ENCODE peak calls at places on chromosomes 11 and 22, in five cellular contexts. One of them, this sample, is unnamed.

GRCh38 chr11:62922653-62923371 is 1.6 kb upstream of the CHRM1 start:
- DNase-seq in stimulated activated CD4-positive, alpha-beta T cell treated with anti-CD3 and anti-CD28 coated beads, TNF-alpha, amount 100 ng/mL, for 48 hours: peak
- DNase-seq in MV-4-11: no peak
- DNase-seq in fibroblast of the conjunctiva: no peak
- DNase-seq in EH: no peak
- DNase-seq in this sample: no peak

GRCh38 chr11:96132437-96132836 is 208.5 kb upstream of the MTMR2 start:
- DNase-seq in stimulated activated CD4-positive, alpha-beta T cell treated with anti-CD3 and anti-CD28 coated beads, TNF-alpha, amount 100 ng/mL, for 48 hours: no peak
- DNase-seq in MV-4-11: no peak
- DNase-seq in fibroblast of the conjunctiva: no peak
- DNase-seq in EH: no peak
- DNase-seq in this sample: no peak

GRCh38 chr11:123702137-123702536 is 39.3 kb downstream of the ZNF202 start:
- DNase-seq in stimulated activated CD4-positive, alpha-beta T cell treated with anti-CD3 and anti-CD28 coated beads, TNF-alpha, amount 100 ng/mL, for 48 hours: no peak
- DNase-seq in MV-4-11: no peak
- DNase-seq in fibroblast of the conjunctiva: no peak
- DNase-seq in EH: no peak
- DNase-seq in this sample: no peak

GRCh38 chr11:132718711-132719641 is 813.3 kb downstream of the OPCML start:
- DNase-seq in stimulated activated CD4-positive, alpha-beta T cell treated with anti-CD3 and anti-CD28 coated beads, TNF-alpha, amount 100 ng/mL, for 48 hours: peak
- DNase-seq in MV-4-11: peak
- DNase-seq in fibroblast of the conjunctiva: no peak
- DNase-seq in EH: no peak
- DNase-seq in this sample: no peak

GRCh38 chr22:46929046-46929688 is 166.7 kb downstream of the TBC1D22A start:
- DNase-seq in stimulated activated CD4-positive, alpha-beta T cell treated with anti-CD3 and anti-CD28 coated beads, TNF-alpha, amount 100 ng/mL, for 48 hours: no peak
- DNase-seq in MV-4-11: no peak
- DNase-seq in fibroblast of the conjunctiva: no peak
- DNase-seq in EH: no peak
- DNase-seq in this sample: no peak

GRCh38 chr11:100297516-100297915 is 389.6 kb upstream of the ARHGAP42 start:
- DNase-seq in stimulated activated CD4-positive, alpha-beta T cell treated with anti-CD3 and anti-CD28 coated beads, TNF-alpha, amount 100 ng/mL, for 48 hours: no peak
- DNase-seq in MV-4-11: no peak
- DNase-seq in fibroblast of the conjunctiva: no peak
- DNase-seq in EH: no peak
- DNase-seq in this sample: no peak

GRCh38 chr11:80441821-80442220 is 1001.0 kb upstream of the TENM4 start:
- DNase-seq in stimulated activated CD4-positive, alpha-beta T cell treated with anti-CD3 and anti-CD28 coated beads, TNF-alpha, amount 100 ng/mL, for 48 hours: no peak
- DNase-seq in MV-4-11: no peak
- DNase-seq in fibroblast of the conjunctiva: no peak
- DNase-seq in EH: no peak
- DNase-seq in this sample: peak

GRCh38 chr11:123316003-123316402 is 114.1 kb upstream of the GRAMD1B start:
- DNase-seq in stimulated activated CD4-positive, alpha-beta T cell treated with anti-CD3 and anti-CD28 coated beads, TNF-alpha, amount 100 ng/mL, for 48 hours: no peak
- DNase-seq in MV-4-11: no peak
- DNase-seq in fibroblast of the conjunctiva: no peak
- DNase-seq in EH: peak
- DNase-seq in this sample: no peak

GRCh38 chr22:42649261-42650056 is at the start of gene CYB5R3:
- DNase-seq in stimulated activated CD4-positive, alpha-beta T cell treated with anti-CD3 and anti-CD28 coated beads, TNF-alpha, amount 100 ng/mL, for 48 hours: peak
- DNase-seq in MV-4-11: peak
- DNase-seq in fibroblast of the conjunctiva: peak
- DNase-seq in EH: peak
- DNase-seq in this sample: no peak

GRCh38 chr11:125258626-125259025 is 94.1 kb downstream of the PKNOX2 start:
- DNase-seq in stimulated activated CD4-positive, alpha-beta T cell treated with anti-CD3 and anti-CD28 coated beads, TNF-alpha, amount 100 ng/mL, for 48 hours: no peak
- DNase-seq in MV-4-11: no peak
- DNase-seq in fibroblast of the conjunctiva: no peak
- DNase-seq in EH: peak
- DNase-seq in this sample: no peak

GRCh38 chr22:37674951-37675929 is at the start of gene LGALS1:
- DNase-seq in stimulated activated CD4-positive, alpha-beta T cell treated with anti-CD3 and anti-CD28 coated beads, TNF-alpha, amount 100 ng/mL, for 48 hours: peak
- DNase-seq in MV-4-11: peak
- DNase-seq in fibroblast of the conjunctiva: peak
- DNase-seq in EH: peak
- DNase-seq in this sample: peak

GRCh38 chr22:32469799-32470212 is 4.8 kb upstream of the FBXO7 start:
- DNase-seq in stimulated activated CD4-positive, alpha-beta T cell treated with anti-CD3 and anti-CD28 coated beads, TNF-alpha, amount 100 ng/mL, for 48 hours: no peak
- DNase-seq in MV-4-11: peak
- DNase-seq in fibroblast of the conjunctiva: peak
- DNase-seq in EH: peak
- DNase-seq in this sample: no peak

GRCh38 chr11:126403039-126403438 is 47.6 kb downstream of the ST3GAL4 start:
- DNase-seq in stimulated activated CD4-positive, alpha-beta T cell treated with anti-CD3 and anti-CD28 coated beads, TNF-alpha, amount 100 ng/mL, for 48 hours: no peak
- DNase-seq in MV-4-11: no peak
- DNase-seq in fibroblast of the conjunctiva: no peak
- DNase-seq in EH: peak
- DNase-seq in this sample: peak

GRCh38 chr11:11555228-11555627 is 66.6 kb downstream of the GALNT18 start:
- DNase-seq in stimulated activated CD4-positive, alpha-beta T cell treated with anti-CD3 and anti-CD28 coated beads, TNF-alpha, amount 100 ng/mL, for 48 hours: no peak
- DNase-seq in MV-4-11: no peak
- DNase-seq in fibroblast of the conjunctiva: no peak
- DNase-seq in EH: no peak
- DNase-seq in this sample: no peak

GRCh38 chr11:130403301-130403804 is 25.1 kb downstream of the ADAMTS8 start:
- DNase-seq in stimulated activated CD4-positive, alpha-beta T cell treated with anti-CD3 and anti-CD28 coated beads, TNF-alpha, amount 100 ng/mL, for 48 hours: no peak
- DNase-seq in MV-4-11: no peak
- DNase-seq in fibroblast of the conjunctiva: peak
- DNase-seq in EH: peak
- DNase-seq in this sample: peak

GRCh38 chr11:128501576-128502549 is 85.5 kb downstream of the ETS1 start:
- DNase-seq in stimulated activated CD4-positive, alpha-beta T cell treated with anti-CD3 and anti-CD28 coated beads, TNF-alpha, amount 100 ng/mL, for 48 hours: no peak
- DNase-seq in MV-4-11: peak
- DNase-seq in fibroblast of the conjunctiva: no peak
- DNase-seq in EH: peak
- DNase-seq in this sample: no peak

GRCh38 chr11:69233761-69234136 is 60.2 kb upstream of the MYEOV start:
- DNase-seq in stimulated activated CD4-positive, alpha-beta T cell treated with anti-CD3 and anti-CD28 coated beads, TNF-alpha, amount 100 ng/mL, for 48 hours: no peak
- DNase-seq in MV-4-11: no peak
- DNase-seq in fibroblast of the conjunctiva: no peak
- DNase-seq in EH: no peak
- DNase-seq in this sample: no peak

GRCh38 chr11:3094223-3094824 is 37.1 kb upstream of the CARS1 start:
- DNase-seq in stimulated activated CD4-positive, alpha-beta T cell treated with anti-CD3 and anti-CD28 coated beads, TNF-alpha, amount 100 ng/mL, for 48 hours: no peak
- DNase-seq in MV-4-11: no peak
- DNase-seq in fibroblast of the conjunctiva: no peak
- DNase-seq in EH: no peak
- DNase-seq in this sample: no peak

GRCh38 chr11:134040386-134041297 is 28.2 kb upstream of the JAM3 start:
- DNase-seq in stimulated activated CD4-positive, alpha-beta T cell treated with anti-CD3 and anti-CD28 coated beads, TNF-alpha, amount 100 ng/mL, for 48 hours: no peak
- DNase-seq in MV-4-11: peak
- DNase-seq in fibroblast of the conjunctiva: no peak
- DNase-seq in EH: peak
- DNase-seq in this sample: no peak

GRCh38 chr11:86230921-86231320 is 13.6 kb upstream of the EED start:
- DNase-seq in stimulated activated CD4-positive, alpha-beta T cell treated with anti-CD3 and anti-CD28 coated beads, TNF-alpha, amount 100 ng/mL, for 48 hours: no peak
- DNase-seq in MV-4-11: peak
- DNase-seq in fibroblast of the conjunctiva: no peak
- DNase-seq in EH: peak
- DNase-seq in this sample: no peak

GRCh38 chr11:104333977-104334376 is 170.0 kb upstream of the PDGFD start:
- DNase-seq in stimulated activated CD4-positive, alpha-beta T cell treated with anti-CD3 and anti-CD28 coated beads, TNF-alpha, amount 100 ng/mL, for 48 hours: no peak
- DNase-seq in MV-4-11: peak
- DNase-seq in fibroblast of the conjunctiva: no peak
- DNase-seq in EH: peak
- DNase-seq in this sample: no peak

GRCh38 chr11:96607890-96608558 is 218.2 kb downstream of the JRKL start:
- DNase-seq in stimulated activated CD4-positive, alpha-beta T cell treated with anti-CD3 and anti-CD28 coated beads, TNF-alpha, amount 100 ng/mL, for 48 hours: no peak
- DNase-seq in MV-4-11: no peak
- DNase-seq in fibroblast of the conjunctiva: no peak
- DNase-seq in EH: no peak
- DNase-seq in this sample: no peak

GRCh38 chr11:87589082-87589481 is 551.3 kb downstream of the TMEM135 start:
- DNase-seq in stimulated activated CD4-positive, alpha-beta T cell treated with anti-CD3 and anti-CD28 coated beads, TNF-alpha, amount 100 ng/mL, for 48 hours: no peak
- DNase-seq in MV-4-11: no peak
- DNase-seq in fibroblast of the conjunctiva: no peak
- DNase-seq in EH: no peak
- DNase-seq in this sample: no peak

GRCh38 chr11:61980783-61981541 is 13.5 kb upstream of the FTH1 start:
- DNase-seq in stimulated activated CD4-positive, alpha-beta T cell treated with anti-CD3 and anti-CD28 coated beads, TNF-alpha, amount 100 ng/mL, for 48 hours: no peak
- DNase-seq in MV-4-11: peak
- DNase-seq in fibroblast of the conjunctiva: no peak
- DNase-seq in EH: peak
- DNase-seq in this sample: no peak

GRCh38 chr11:97610854-97611253 is 1221.0 kb downstream of the JRKL start:
- DNase-seq in stimulated activated CD4-positive, alpha-beta T cell treated with anti-CD3 and anti-CD28 coated beads, TNF-alpha, amount 100 ng/mL, for 48 hours: no peak
- DNase-seq in MV-4-11: no peak
- DNase-seq in fibroblast of the conjunctiva: no peak
- DNase-seq in EH: no peak
- DNase-seq in this sample: no peak

GRCh38 chr11:106389096-106389495 is 311.6 kb downstream of the AASDHPPT start:
- DNase-seq in stimulated activated CD4-positive, alpha-beta T cell treated with anti-CD3 and anti-CD28 coated beads, TNF-alpha, amount 100 ng/mL, for 48 hours: no peak
- DNase-seq in MV-4-11: no peak
- DNase-seq in fibroblast of the conjunctiva: no peak
- DNase-seq in EH: peak
- DNase-seq in this sample: no peak

GRCh38 chr11:69985654-69986420 is 92.3 kb upstream of the ANO1 start:
- DNase-seq in stimulated activated CD4-positive, alpha-beta T cell treated with anti-CD3 and anti-CD28 coated beads, TNF-alpha, amount 100 ng/mL, for 48 hours: no peak
- DNase-seq in MV-4-11: no peak
- DNase-seq in fibroblast of the conjunctiva: no peak
- DNase-seq in EH: no peak
- DNase-seq in this sample: no peak

GRCh38 chr11:61850687-61851086 is 22.6 kb downstream of the FADS2 start:
- DNase-seq in stimulated activated CD4-positive, alpha-beta T cell treated with anti-CD3 and anti-CD28 coated beads, TNF-alpha, amount 100 ng/mL, for 48 hours: no peak
- DNase-seq in MV-4-11: no peak
- DNase-seq in fibroblast of the conjunctiva: no peak
- DNase-seq in EH: no peak
- DNase-seq in this sample: no peak

GRCh38 chr22:31120642-31121041 is 2.1 kb upstream of the INPP5J start:
- DNase-seq in stimulated activated CD4-positive, alpha-beta T cell treated with anti-CD3 and anti-CD28 coated beads, TNF-alpha, amount 100 ng/mL, for 48 hours: no peak
- DNase-seq in MV-4-11: no peak
- DNase-seq in fibroblast of the conjunctiva: no peak
- DNase-seq in EH: no peak
- DNase-seq in this sample: no peak

GRCh38 chr11:134655189-134655937 is 243.3 kb upstream of the B3GAT1 start:
- DNase-seq in stimulated activated CD4-positive, alpha-beta T cell treated with anti-CD3 and anti-CD28 coated beads, TNF-alpha, amount 100 ng/mL, for 48 hours: no peak
- DNase-seq in MV-4-11: no peak
- DNase-seq in fibroblast of the conjunctiva: no peak
- DNase-seq in EH: no peak
- DNase-seq in this sample: no peak

GRCh38 chr11:71946144-71946571 is 17.3 kb downstream of the RNF121 start:
- DNase-seq in stimulated activated CD4-positive, alpha-beta T cell treated with anti-CD3 and anti-CD28 coated beads, TNF-alpha, amount 100 ng/mL, for 48 hours: no peak
- DNase-seq in MV-4-11: no peak
- DNase-seq in fibroblast of the conjunctiva: no peak
- DNase-seq in EH: peak
- DNase-seq in this sample: peak

GRCh38 chr22:50340157-50340879 is 2.8 kb upstream of the PPP6R2 start:
- DNase-seq in stimulated activated CD4-positive, alpha-beta T cell treated with anti-CD3 and anti-CD28 coated beads, TNF-alpha, amount 100 ng/mL, for 48 hours: no peak
- DNase-seq in MV-4-11: no peak
- DNase-seq in fibroblast of the conjunctiva: no peak
- DNase-seq in EH: peak
- DNase-seq in this sample: no peak

GRCh38 chr11:82191690-82192089 is 542.0 kb downstream of the FAM181B start:
- DNase-seq in stimulated activated CD4-positive, alpha-beta T cell treated with anti-CD3 and anti-CD28 coated beads, TNF-alpha, amount 100 ng/mL, for 48 hours: no peak
- DNase-seq in MV-4-11: no peak
- DNase-seq in fibroblast of the conjunctiva: no peak
- DNase-seq in EH: no peak
- DNase-seq in this sample: no peak

GRCh38 chr11:75946531-75947530 is 131.8 kb downstream of the UVRAG start:
- DNase-seq in stimulated activated CD4-positive, alpha-beta T cell treated with anti-CD3 and anti-CD28 coated beads, TNF-alpha, amount 100 ng/mL, for 48 hours: no peak
- DNase-seq in MV-4-11: peak
- DNase-seq in fibroblast of the conjunctiva: no peak
- DNase-seq in EH: peak
- DNase-seq in this sample: no peak

GRCh38 chr11:119827113-119827512 is 98.1 kb upstream of the NECTIN1 start:
- DNase-seq in stimulated activated CD4-positive, alpha-beta T cell treated with anti-CD3 and anti-CD28 coated beads, TNF-alpha, amount 100 ng/mL, for 48 hours: no peak
- DNase-seq in MV-4-11: no peak
- DNase-seq in fibroblast of the conjunctiva: no peak
- DNase-seq in EH: no peak
- DNase-seq in this sample: no peak

GRCh38 chr11:416757-417621 is 2.2 kb upstream of the SIGIRR start:
- DNase-seq in stimulated activated CD4-positive, alpha-beta T cell treated with anti-CD3 and anti-CD28 coated beads, TNF-alpha, amount 100 ng/mL, for 48 hours: no peak
- DNase-seq in MV-4-11: no peak
- DNase-seq in fibroblast of the conjunctiva: no peak
- DNase-seq in EH: peak
- DNase-seq in this sample: no peak

This sample was measured in epithelial cell of prostate.